ENCODE peak calls at places on chromosome 5, in seven cellular contexts. Q, H, S, L, U, X and V are unnamed samples. For H3K4me1, the result is how much of the 10 kb centered on the place peaks cover.

GRCh38 chr5:135185461-135186075 is 151.5 kb upstream of the PITX1 start:
- DNase-seq in S (no peak), H (no peak), X (no peak), L (peak), U (no peak), Q (peak), V (no peak)

GRCh38 chr5:42767491-42768105 is 11.0 kb downstream of the CCDC152 start:
- DNase-seq in H (no peak), L (peak), S (no peak), U (no peak), Q (no peak), X (no peak), V (peak)

GRCh38 chr5:179207920-179208705 is 137.1 kb downstream of the ADAMTS2 start:
- DNase-seq in S (no peak), L (no peak), U (no peak), X (no peak), H (no peak), Q (no peak), V (no peak)

GRCh38 chr5:170681013-170681433 is 102.5 kb upstream of the GABRP start:
- DNase-seq in S (no peak), L (peak), H (no peak), X (no peak), Q (peak), U (no peak), V (peak)

GRCh38 chr5:111922344-111922743 is 165.3 kb upstream of the NREP start:
- DNase-seq in U (no peak), H (no peak), L (no peak), X (no peak), S (no peak), Q (no peak), V (no peak)

GRCh38 chr5:53825926-53826325 is 265.5 kb downstream of the NDUFS4 start:
- DNase-seq in H (no peak), L (no peak), S (no peak), U (no peak), X (no peak), Q (no peak), V (no peak)

GRCh38 chr5:169146158-169146557 is 154.8 kb downstream of the SLIT3 start:
- DNase-seq in L (no peak), S (no peak), H (no peak), U (no peak), X (no peak), Q (no peak), V (no peak)

GRCh38 chr5:151490617-151491016 is 43.2 kb downstream of the SLC36A1 start:
- DNase-seq in H (no peak), Q (no peak), U (no peak), S (no peak), L (no peak), X (no peak), V (no peak)

GRCh38 chr5:82735160-82735789 is 341.9 kb downstream of the TMEM167A start:
- DNase-seq in L (peak), X (no peak), S (no peak), U (no peak), Q (peak), H (no peak), V (peak)

GRCh38 chr5:81192351-81192750 is 40.8 kb upstream of the CKMT2 start:
- DNase-seq in Q (no peak), L (no peak), H (no peak), X (no peak), S (no peak), U (no peak), V (no peak)

GRCh38 chr5:36152324-36153298 is 700 bp downstream of the SKP2 start:
- DNase-seq in L (peak), Q (peak), X (no peak), H (peak), S (no peak), U (no peak), V (peak)

GRCh38 chr5:9831823-9832222 is 201.7 kb upstream of the TAS2R1 start:
- DNase-seq in H (no peak), L (peak), S (no peak), Q (no peak), U (no peak), X (no peak), V (no peak)

GRCh38 chr5:145244788-145245187 is 590.4 kb downstream of the PRELID2 start:
- DNase-seq in H (no peak), L (peak), S (no peak), X (no peak), Q (peak), U (no peak), V (peak)

GRCh38 chr5:144289277-144289676 is 118.6 kb downstream of the KCTD16 start:
- DNase-seq in L (no peak), Q (no peak), S (no peak), H (no peak), U (no peak), X (no peak), V (no peak)

DNA sequence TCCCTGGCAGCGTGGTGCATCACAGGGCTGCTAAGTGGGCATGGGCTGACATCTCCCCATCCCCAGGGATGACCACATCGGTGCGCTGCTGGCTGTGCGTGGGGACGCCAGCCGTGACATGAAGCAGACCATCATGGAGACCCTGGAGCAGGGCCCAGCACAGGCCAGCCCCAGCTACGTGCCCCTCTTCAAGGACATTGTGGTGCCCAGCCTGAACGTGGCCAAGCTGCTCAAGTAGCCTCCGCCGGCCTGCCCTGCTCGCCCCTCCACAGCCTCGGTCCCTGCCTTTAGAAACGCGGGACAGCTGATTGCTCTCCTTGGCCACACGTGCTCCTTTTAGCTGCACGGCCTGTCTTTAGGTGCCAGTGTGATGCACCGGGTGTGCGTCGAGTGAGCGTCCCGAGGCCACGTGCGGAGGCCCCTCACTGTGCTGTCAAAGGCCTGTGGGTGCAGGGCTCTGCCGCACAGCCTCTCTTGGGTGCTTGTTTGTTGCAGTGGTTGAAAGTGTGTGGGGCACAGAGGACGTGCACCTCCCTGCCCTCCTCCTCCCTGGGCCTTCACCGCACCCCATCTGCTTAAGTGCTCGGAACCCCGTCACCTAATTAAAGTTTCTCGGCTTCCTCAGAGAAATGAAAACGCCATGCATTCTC is 23.8 kb downstream of the EXOC3 start:
- DNase-seq in Q (no peak), X (no peak), L (no peak), U (peak), S (no peak), H (no peak), V (no peak)
- H3K4me1 ChIP-seq in Q (under half), X (under half), L (under half), U (under half), S (under half), H (under half), V (under half)

GRCh38 chr5:672329-673139 is 20.6 kb downstream of the TPPP start:
- DNase-seq in H (peak), L (peak), X (peak), S (peak), U (peak), Q (peak), V (peak)

GRCh38 chr5:670396-671270 is 22.5 kb downstream of the TPPP start:
- DNase-seq in U (no peak), L (no peak), X (no peak), S (peak), H (no peak), Q (no peak), V (no peak)

GRCh38 chr5:669842-670395 is 23.2 kb downstream of the TPPP start:
- DNase-seq in S (peak), H (no peak), Q (no peak), X (no peak), L (no peak), U (no peak), V (no peak)

GRCh38 chr5:673140-673836 is 19.9 kb downstream of the TPPP start:
- DNase-seq in H (no peak), S (peak), X (no peak), L (no peak), Q (no peak), U (no peak), V (no peak)

GRCh38 chr5:671459-672328 is 21.5 kb downstream of the TPPP start:
- DNase-seq in S (peak), Q (peak), H (peak), L (peak), U (peak), X (peak), V (peak)
- H3K27ac ChIP-seq in S (peak), Q (no peak), H (no peak), L (no peak), U (no peak), X (no peak), V (no peak)

DNA sequence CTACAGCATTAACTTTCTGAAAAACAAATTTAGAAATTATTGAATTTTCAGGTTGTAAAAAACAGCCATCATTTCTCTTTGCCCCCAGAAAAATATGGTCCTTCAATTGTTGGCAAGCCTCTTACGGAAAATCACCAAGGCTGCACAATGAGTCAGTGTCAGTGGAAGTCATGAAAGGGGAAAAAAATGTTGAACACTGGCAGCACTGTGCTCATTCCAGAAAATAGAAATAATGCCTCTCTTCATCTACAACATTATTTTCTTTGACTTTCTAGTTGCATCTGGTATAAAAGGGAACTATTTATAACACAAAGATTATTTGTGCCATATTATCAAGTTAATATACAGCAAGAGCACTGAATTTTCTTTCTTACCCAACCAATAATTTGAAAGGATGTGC is 26.7 kb upstream of the STK32A start:
- DNase-seq in Q (peak), U (no peak), H (no peak), S (no peak), X (no peak), L (no peak), V (no peak)
- H3K4me1 ChIP-seq in Q (under half), U (under half), H (under half), S (under half), X (under half), L (under half), V (under half)

GRCh38 chr5:4089087-4089486 is 493.5 kb downstream of the IRX1 start:
- DNase-seq in Q (peak), U (no peak), L (no peak), X (no peak), S (no peak), H (no peak), V (no peak)

GRCh38 chr5:4097194-4097593 is 501.6 kb downstream of the IRX1 start:
- DNase-seq in X (no peak), S (no peak), U (no peak), L (no peak), Q (peak), H (no peak), V (no peak)

GRCh38 chr5:4095918-4096630 is 500.4 kb downstream of the IRX1 start:
- DNase-seq in Q (peak), H (no peak), X (no peak), S (no peak), U (no peak), L (no peak), V (no peak)

GRCh38 chr5:4098226-4098625 is 502.6 kb downstream of the IRX1 start:
- DNase-seq in H (no peak), Q (no peak), U (no peak), S (no peak), X (no peak), L (no peak), V (no peak)

GRCh38 chr5:4093970-4094369 is 498.3 kb downstream of the IRX1 start:
- DNase-seq in Q (no peak), S (no peak), X (no peak), U (no peak), L (no peak), H (no peak), V (no peak)
- H3K27ac ChIP-seq in Q (no peak), S (no peak), X (no peak), U (no peak), L (no peak), H (no peak), V (no peak)

GRCh38 chr5:126633552-126633951 is 32.8 kb downstream of the PHAX start:
- DNase-seq in U (no peak), X (no peak), S (no peak), H (no peak), Q (no peak), L (no peak), V (no peak)
- H3K4me1 ChIP-seq in U (under half), X (under half), S (under half), H (under half), Q (under half), L (under half), V (under half)

GRCh38 chr5:7754490-7754889 is 96.4 kb downstream of the CFAP90 start:
- DNase-seq in L (no peak), Q (no peak), S (no peak), H (no peak), X (no peak), U (no peak), V (no peak)

GRCh38 chr5:7753596-7753995 is 97.3 kb downstream of the CFAP90 start:
- DNase-seq in H (no peak), U (no peak), Q (no peak), X (no peak), L (no peak), S (no peak), V (no peak)

GRCh38 chr5:7754997-7755596 is 95.8 kb downstream of the CFAP90 start:
- DNase-seq in S (peak), X (no peak), Q (peak), L (peak), H (peak), U (no peak), V (peak)

GRCh38 chr5:7755958-7756357 is 95.0 kb downstream of the CFAP90 start:
- DNase-seq in S (no peak), H (no peak), U (no peak), L (no peak), Q (no peak), X (no peak), V (no peak)

DNA sequence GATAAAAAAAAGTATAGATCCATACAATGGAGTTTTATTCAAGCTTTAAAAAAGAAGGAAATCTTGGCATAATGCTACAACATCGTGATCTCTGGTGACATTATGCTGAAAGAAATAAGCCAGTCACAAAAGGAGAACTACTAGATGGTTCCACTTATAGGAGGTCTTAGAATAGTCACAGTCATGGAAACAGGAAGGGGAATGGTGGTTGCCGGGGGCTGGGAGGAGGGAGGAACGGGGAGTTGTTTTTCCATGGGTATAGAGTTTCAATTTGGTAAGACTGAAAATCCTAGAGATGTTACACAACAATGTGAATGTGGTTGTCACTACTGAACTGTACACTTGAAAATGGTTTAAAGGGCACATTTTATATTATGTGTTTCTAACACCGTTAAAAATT is 94.5 kb downstream of the CFAP90 start:
- DNase-seq in S (no peak), L (no peak), U (no peak), Q (no peak), X (no peak), H (no peak), V (no peak)
- H3K27ac ChIP-seq in S (no peak), L (no peak), U (no peak), Q (no peak), X (no peak), H (no peak), V (no peak)

GRCh38 chr5:56640763-56641406 is 174.5 kb upstream of the MAP3K1 start:
- DNase-seq in S (peak), X (peak), H (no peak), L (no peak), Q (no peak), U (no peak), V (no peak)

GRCh38 chr5:56638768-56639238 is 176.5 kb upstream of the MAP3K1 start:
- DNase-seq in L (no peak), Q (no peak), H (no peak), U (no peak), S (no peak), X (no peak), V (no peak)

GRCh38 chr5:56639491-56639890 is 175.9 kb upstream of the MAP3K1 start:
- DNase-seq in Q (no peak), X (no peak), S (no peak), H (no peak), L (no peak), U (no peak), V (no peak)

GRCh38 chr5:56637321-56637920 is 177.9 kb upstream of the MAP3K1 start:
- DNase-seq in Q (peak), H (no peak), X (no peak), U (no peak), L (peak), S (no peak), V (peak)

DNA sequence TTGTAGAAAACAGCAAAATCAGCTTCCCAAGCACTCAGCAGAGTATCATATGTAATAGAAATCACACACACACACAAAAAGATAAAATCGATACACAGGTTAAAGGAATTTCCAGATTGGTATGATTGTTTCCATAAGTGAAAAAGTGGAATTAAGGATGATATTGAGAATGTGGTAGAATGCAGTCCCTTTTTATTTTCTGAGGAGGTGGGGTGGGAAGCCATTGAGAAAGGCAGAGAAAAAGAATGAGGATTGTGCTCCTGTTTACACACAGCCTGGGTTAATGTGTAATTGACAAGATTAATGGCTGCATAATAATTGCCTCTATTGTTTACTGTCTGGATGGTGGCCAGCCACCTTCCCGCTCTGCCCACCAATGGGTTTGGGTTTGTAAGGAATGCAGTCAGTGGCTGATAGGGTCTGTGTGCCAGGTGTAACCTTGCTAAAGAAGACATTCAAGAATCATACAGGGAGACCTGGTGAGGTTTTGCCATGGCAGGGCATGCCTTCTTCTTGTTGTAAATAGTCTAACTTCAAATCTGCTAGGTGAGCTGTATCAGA is 177.2 kb upstream of the MAP3K1 start:
- DNase-seq in H (no peak), X (no peak), U (no peak), L (no peak), S (no peak), Q (no peak), V (peak)
- H3K4me1 ChIP-seq in H (under half), X (under half), U (under half), L (under half), S (under half), Q (under half), V (under half)

GRCh38 chr5:175286981-175287380 is 157.0 kb downstream of the DRD1 start:
- DNase-seq in L (no peak), X (no peak), Q (no peak), S (no peak), H (no peak), U (no peak), V (no peak)

GRCh38 chr5:175284806-175285205 is 159.2 kb downstream of the DRD1 start:
- DNase-seq in S (no peak), U (no peak), Q (no peak), L (no peak), X (no peak), H (no peak), V (no peak)

GRCh38 chr5:175285263-175285662 is 158.7 kb downstream of the DRD1 start:
- DNase-seq in S (no peak), H (no peak), U (no peak), L (peak), X (no peak), Q (peak), V (no peak)

GRCh38 chr5:175290379-175290778 is 153.6 kb downstream of the DRD1 start:
- DNase-seq in L (no peak), X (no peak), U (no peak), H (no peak), S (no peak), Q (no peak), V (no peak)

GRCh38 chr5:175288048-175288621 is 155.8 kb downstream of the DRD1 start:
- DNase-seq in U (no peak), L (peak), Q (peak), X (no peak), S (no peak), H (no peak), V (no peak)
- H3K27ac ChIP-seq in U (no peak), L (no peak), Q (no peak), X (no peak), S (no peak), H (no peak), V (no peak)

GRCh38 chr5:158698768-158699167 is 400.9 kb downstream of the EBF1 start:
- DNase-seq in L (no peak), H (no peak), Q (no peak), S (no peak), U (no peak), X (no peak), V (no peak)

GRCh38 chr5:158698036-158698667 is 401.6 kb downstream of the EBF1 start:
- DNase-seq in S (no peak), Q (no peak), H (no peak), U (no peak), L (no peak), X (no peak), V (no peak)

GRCh38 chr5:158700231-158700996 is 399.3 kb downstream of the EBF1 start:
- DNase-seq in S (no peak), H (no peak), X (no peak), Q (no peak), U (peak), L (no peak), V (no peak)

GRCh38 chr5:158700997-158701391 is 398.7 kb downstream of the EBF1 start:
- DNase-seq in L (no peak), H (no peak), Q (no peak), U (no peak), X (no peak), S (no peak), V (no peak)

DNA sequence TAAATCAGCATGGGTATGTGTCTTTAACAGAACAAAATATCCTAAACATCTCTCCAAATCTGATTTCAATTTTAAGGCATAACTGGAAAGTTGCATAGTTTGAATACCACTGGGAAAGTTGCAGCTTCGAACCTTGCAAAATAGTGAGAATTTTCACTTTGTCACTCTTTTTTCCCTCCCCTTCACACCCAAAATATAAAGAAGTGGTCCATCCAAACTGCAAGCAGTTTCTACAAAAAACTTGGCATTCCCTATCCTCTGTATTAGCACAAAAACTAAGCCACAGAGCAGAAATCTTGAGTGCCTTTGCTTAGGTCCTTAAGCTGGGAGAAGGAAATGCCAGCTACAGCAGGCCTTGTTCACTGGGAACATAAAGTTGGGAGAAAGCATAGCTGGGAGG is 400.4 kb downstream of the EBF1 start:
- DNase-seq in Q (no peak), H (no peak), L (no peak), U (no peak), X (no peak), S (no peak), V (no peak)
- H3K4me1 ChIP-seq in Q (under half), H (under half), L (under half), U (under half), X (half or more), S (under half), V (under half)